ENCODE peak calls at places on chromosomes 11 and 22, in five cellular contexts. S is activated CD4-positive, alpha-beta T cell treated with anti-CD3 and anti-CD28 coated beads for 24 hours; N is RWPE1; F is stimulated activated CD8-positive, alpha-beta memory T cell treated with anti-CD3 and anti-CD28 coated beads, Interleukin-7, amount 100 ng/mL, for 24 hours; H is erythroblast. P is an unnamed sample.

GRCh38 chr22:26702906-26703830 is 45.8 kb downstream of the MIAT start:
- DNase-seq in H (no peak), N (no peak), S (no peak), F (no peak), P (no peak)

GRCh38 chr11:119380816-119381185 is 689 bp downstream of the USP2 start:
- DNase-seq in S (no peak), N (no peak), F (no peak), H (no peak), P (no peak)

GRCh38 chr11:87432006-87432405 is 394.3 kb downstream of the TMEM135 start:
- DNase-seq in H (no peak), F (no peak), N (no peak), S (no peak), P (no peak)

GRCh38 chr11:124898711-124899110 is 1.0 kb upstream of the ROBO4 start:
- DNase-seq in H (no peak), F (no peak), N (peak; percentile 50), S (no peak), P (no peak)

GRCh38 chr22:25402501-25403283 is 161.8 kb upstream of the GRK3 start:
- DNase-seq in S (no peak), H (no peak), F (no peak), N (peak; percentile 25), P (no peak)

GRCh38 chr11:76005746-76006145 is 190.7 kb downstream of the UVRAG start:
- DNase-seq in N (peak; percentile 6), H (no peak), S (no peak), F (no peak), P (no peak)

GRCh38 chr11:73295259-73295995 is 12.6 kb upstream of the ARHGEF17 start:
- DNase-seq in N (peak; percentile 19), H (peak; percentile 77), F (peak; percentile 68), S (peak; percentile 71), P (peak; percentile 87)

GRCh38 chr11:134951305-134951700 is 539.3 kb upstream of the B3GAT1 start:
- DNase-seq in N (no peak), F (no peak), H (no peak), S (no peak), P (no peak)

GRCh38 chr11:35919244-35919643 is 24.6 kb upstream of the LDLRAD3 start:
- DNase-seq in S (no peak), N (no peak), H (no peak), F (no peak), P (no peak)

GRCh38 chr11:62373464-62374110 is 36.3 kb downstream of the ASRGL1 start:
- DNase-seq in S (no peak), N (no peak), F (no peak), H (no peak), P (no peak)

GRCh38 chr11:16873289-16873688 is 134.8 kb downstream of the C11orf58 start:
- DNase-seq in N (no peak), S (no peak), H (no peak), F (no peak), P (no peak)

GRCh38 chr22:26779108-26779507 is 121.7 kb downstream of the MIAT start:
- DNase-seq in N (no peak), F (no peak), H (no peak), S (no peak), P (no peak)

GRCh38 chr11:88335284-88335683 is 2.3 kb downstream of the CTSC start:
- DNase-seq in S (no peak), N (no peak), F (no peak), H (no peak), P (no peak)

GRCh38 chr11:2293396-2294339 is 8.1 kb downstream of the C11orf21 start:
- DNase-seq in H (no peak), N (no peak), F (no peak), S (no peak), P (peak; percentile 21)

GRCh38 chr11:67071420-67072284 is 15.0 kb downstream of the RHOD start:
- DNase-seq in F (peak; percentile 53), N (no peak), S (peak; percentile 71), H (peak; percentile 86), P (peak; percentile 84)

GRCh38 chr11:12897390-12897789 is 111.7 kb upstream of the RASSF10 start:
- DNase-seq in H (no peak), F (no peak), N (no peak), S (no peak), P (no peak)

GRCh38 chr11:19666951-19667350 is 45.7 kb upstream of the NAV2 start:
- DNase-seq in S (no peak), F (no peak), N (no peak), H (no peak), P (no peak)

GRCh38 chr11:29452131-29452530 is 564.7 kb downstream of the KCNA4 start:
- DNase-seq in F (no peak), S (no peak), H (no peak), N (no peak), P (no peak)

GRCh38 chr22:21642584-21643448 is 714 bp downstream of the SDF2L1 start:
- DNase-seq in H (peak; percentile 75), N (no peak), F (no peak), S (peak; percentile 46), P (peak; percentile 76)

GRCh38 chr11:65323813-65324212 is 9.1 kb downstream of the CDC42EP2 start:
- DNase-seq in H (no peak), S (no peak), N (no peak), F (no peak), P (no peak)

GRCh38 chr11:72373163-72373562 is 61.2 kb downstream of the CLPB start:
- DNase-seq in F (no peak), S (no peak), N (no peak), H (no peak), P (no peak)

GRCh38 chr11:64661146-64661545 is 61.9 kb downstream of the NRXN2 start:
- DNase-seq in F (no peak), S (no peak), N (no peak), H (no peak), P (no peak)